ENCODE peak calls at places on chromosomes 2 and 18, in eight cellular contexts. J is heart left ventricle; X is KBM-7; T is NAMALWA; D is HEK293T; H is activated naive CD8-positive, alpha-beta T cell treated with anti-CD3 and anti-CD28 coated beads for 36 hours; Y is NCI-H1417; N is substantia nigra. L is an unnamed sample.

GRCh38 chr2:39380525-39381150 is 56.4 kb downstream of the MAP4K3 start:
- DNase-seq in J (no peak), X (no peak), T (no peak), D (no peak), H (no peak), Y (no peak), N (no peak), L (peak; percentile 18)

GRCh38 chr2:98118161-98118560 is 31.2 kb downstream of the VWA3B start:
- DNase-seq in J (no peak), X (no peak), T (no peak), D (no peak), H (no peak), Y (no peak), N (no peak), L (no peak)

GRCh38 chr2:234949762-234950434 is 1.9 kb upstream of the SH3BP4 start:
- DNase-seq in J (no peak), X (no peak), T (peak; percentile 1), D (no peak), H (no peak), Y (no peak), N (no peak), L (no peak)

GRCh38 chr2:159982270-159982669 is 80.1 kb downstream of the PLA2R1 start:
- DNase-seq in J (no peak), X (peak; percentile 33), T (no peak), D (no peak), H (no peak), Y (no peak), N (no peak), L (peak; percentile 15)

GRCh38 chr2:95377216-95377530 is 25.3 kb upstream of the FAHD2A start:
- DNase-seq in J (no peak), X (no peak), T (no peak), D (no peak), H (no peak), Y (no peak), N (no peak), L (no peak)

GRCh38 chr2:177783835-177784448 is 288.6 kb downstream of the PDE11A start:
- DNase-seq in J (no peak), X (peak; percentile 72), T (peak; percentile 25), D (no peak), H (peak; percentile 4), Y (no peak), N (no peak), L (peak; percentile 85)

GRCh38 chr2:128315829-128316776 is 2.6 kb downstream of the HS6ST1 start:
- DNase-seq in J (peak; percentile 15), X (peak; percentile 41), T (no peak), D (no peak), H (no peak), Y (peak; percentile 33), N (no peak), L (peak; percentile 36)

GRCh38 chr2:241774419-241775222 is 2.0 kb upstream of the GAL3ST2 start:
- DNase-seq in J (no peak), X (no peak), T (no peak), D (no peak), H (no peak), Y (no peak), N (no peak), L (no peak)

GRCh38 chr2:55175254-55176093 is 56.6 kb downstream of the CLHC1 start:
- DNase-seq in J (no peak), X (peak; percentile 40), T (peak; percentile 82), D (peak; percentile 64), H (no peak), Y (peak; percentile 68), N (no peak), L (peak; percentile 75)

GRCh38 chr2:6664662-6665061 is 201.0 kb downstream of the CMPK2 start:
- DNase-seq in J (no peak), X (no peak), T (no peak), D (no peak), H (no peak), Y (no peak), N (no peak), L (no peak)

GRCh38 chr2:32715981-32716380 is 88.1 kb downstream of the TTC27 start:
- DNase-seq in J (no peak), X (no peak), T (no peak), D (no peak), H (no peak), Y (no peak), N (no peak), L (no peak)

GRCh38 chr2:233480490-233481202 is 85.9 kb downstream of the USP40 start:
- DNase-seq in J (no peak), X (no peak), T (peak; percentile 38), D (no peak), H (no peak), Y (peak; percentile 4), N (peak; percentile 80), L (no peak)

GRCh38 chr18:48295586-48296311 is 113.4 kb downstream of the ZBTB7C start:
- DNase-seq in J (peak; percentile 16), X (no peak), T (no peak), D (peak; percentile 16), H (no peak), Y (peak; percentile 21), N (no peak), L (peak; percentile 36)

GRCh38 chr2:147373800-147374409 is 470.9 kb upstream of the ACVR2A start:
- DNase-seq in J (no peak), X (no peak), T (no peak), D (no peak), H (no peak), Y (no peak), N (no peak), L (no peak)

GRCh38 chr2:11239718-11240462 is 84.6 kb downstream of the SLC66A3 start:
- DNase-seq in J (no peak), X (no peak), T (no peak), D (no peak), H (no peak), Y (no peak), N (no peak), L (no peak)

GRCh38 chr18:32302806-32303205 is 113.0 kb downstream of the MEP1B start:
- DNase-seq in J (no peak), X (no peak), T (no peak), D (no peak), H (no peak), Y (no peak), N (no peak), L (no peak)

GRCh38 chr18:25467226-25468065 is 115.5 kb upstream of the ZNF521 start:
- DNase-seq in J (peak; percentile 65), X (no peak), T (no peak), D (no peak), H (no peak), Y (no peak), N (no peak), L (peak; percentile 26)

GRCh38 chr2:182716665-182716990 is 571 bp downstream of the DNAJC10 start:
- DNase-seq in J (peak; percentile 20), X (no peak), T (peak; percentile 59), D (no peak), H (peak; percentile 4), Y (peak; percentile 36), N (no peak), L (no peak)